ENCODE peak calls at places on chromosomes 3 and 15, in eight cellular contexts. Y is WERI-Rb-1, V is left ventricle myocardium inferior, L is astrocyte, H is Panc1, A is lung, Q is pancreas, B is transverse colon. C is an unnamed sample. For H3K36me3, the result is how much of the 10 kb centered on the place peaks cover.

GRCh38 chr3:112308151-112308911 is 14.3 kb upstream of the SLC9C1 start:
- DNase-seq in Y (peak), V (no peak), L (peak), H (no peak), A (peak), Q (no peak), B (no peak), C (no peak)

GRCh38 chr15:78840661-78841060 is 29.4 kb upstream of the ADAMTS7 start:
- DNase-seq in Y (no peak), V (no peak), L (peak), H (no peak), A (no peak), Q (no peak), B (no peak), C (no peak)

GRCh38 chr3:156187146-156187769 is 66.9 kb downstream of the KCNAB1 start:
- DNase-seq in Y (no peak), V (no peak), L (peak), H (no peak), A (no peak), Q (no peak), B (no peak), C (no peak)

GRCh38 chr15:39589815-39590644 is 9.2 kb downstream of the THBS1 start:
- DNase-seq in Y (no peak), V (no peak), L (no peak), H (no peak), A (no peak), Q (no peak), B (peak), C (no peak)

GRCh38 chr3:136171097-136171542 is 25.0 kb downstream of the MSL2 start:
- DNase-seq in Y (no peak), V (no peak), L (no peak), H (no peak), A (no peak), Q (no peak), B (no peak), C (no peak)

GRCh38 chr3:149892371-149892770 is 78.3 kb downstream of the PFN2 start:
- DNase-seq in Y (no peak), V (no peak), L (no peak), H (no peak), A (no peak), Q (no peak), B (no peak), C (no peak)

GRCh38 chr3:188358787-188359493 is 205.0 kb downstream of the LPP start:
- DNase-seq in Y (no peak), V (no peak), L (no peak), H (no peak), A (no peak), Q (no peak), B (no peak), C (no peak)

GRCh38 chr15:74368121-74368520 is 675 bp upstream of the CYP11A1 start:
- DNase-seq in Y (no peak), V (no peak), L (no peak), H (no peak), A (no peak), Q (no peak), B (no peak), C (no peak)

GRCh38 chr3:169134194-169134593 is 529.3 kb downstream of the MECOM start:
- DNase-seq in Y (no peak), V (no peak), L (no peak), H (no peak), A (no peak), Q (no peak), B (no peak), C (no peak)

GRCh38 chr15:23670970-23671369 is 16.1 kb downstream of the NDN start:
- DNase-seq in Y (no peak), V (no peak), L (no peak), H (no peak), A (no peak), Q (no peak), B (no peak), C (no peak)

GRCh38 chr15:47390208-47390765 is 327.0 kb upstream of the SEMA6D start:
- DNase-seq in Y (no peak), V (no peak), L (no peak), H (no peak), A (no peak), Q (no peak), B (no peak), C (no peak)

GRCh38 chr3:165464736-165465135 is 268.6 kb upstream of the SLITRK3 start:
- DNase-seq in Y (no peak), V (no peak), L (peak), H (no peak), A (no peak), Q (no peak), B (no peak), C (no peak)

GRCh38 chr3:105686324-105686897 is 182.4 kb downstream of the CBLB start:
- DNase-seq in Y (no peak), V (no peak), L (no peak), H (no peak), A (no peak), Q (no peak), B (no peak), C (no peak)

GRCh38 chr3:196138927-196139680 is 57.2 kb upstream of the TFRC start:
- DNase-seq in Y (no peak), V (no peak), L (peak), H (no peak), A (no peak), Q (no peak), B (no peak), C (no peak)

GRCh38 chr3:4356225-4356540 is 53.0 kb downstream of the SETMAR start:
- DNase-seq in Y (no peak), V (no peak), L (no peak), H (no peak), A (no peak), Q (no peak), B (no peak), C (no peak)

GRCh38 chr15:83716605-83717004 is 62.7 kb downstream of the ADAMTSL3 start:
- DNase-seq in Y (no peak), V (no peak), L (no peak), H (no peak), A (no peak), Q (no peak), B (no peak), C (no peak)

GRCh38 chr15:91040851-91041250 is 18.5 kb upstream of the VPS33B start:
- DNase-seq in Y (no peak), V (no peak), L (peak), H (no peak), A (no peak), Q (no peak), B (no peak), C (no peak)

GRCh38 chr3:14829811-14830210 is 11.0 kb downstream of the FGD5 start:
- DNase-seq in Y (no peak), V (no peak), L (no peak), H (no peak), A (no peak), Q (no peak), B (no peak), C (no peak)

GRCh38 chr3:12471228-12471627 is 13.1 kb upstream of the TSEN2 start:
- DNase-seq in Y (no peak), V (no peak), L (no peak), H (peak), A (no peak), Q (no peak), B (peak), C (peak)

GRCh38 chr3:105616374-105616915 is 249.7 kb downstream of the ALCAM start:
- DNase-seq in Y (no peak), V (no peak), L (no peak), H (no peak), A (no peak), Q (no peak), B (no peak), C (no peak)

GRCh38 chr3:191523099-191523498 is 62.1 kb downstream of the PYDC2 start:
- DNase-seq in Y (no peak), V (no peak), L (no peak), H (no peak), A (no peak), Q (no peak), B (no peak), C (no peak)

GRCh38 chr3:123159926-123160635 is 41.7 kb upstream of the SEC22A start:
- DNase-seq in Y (no peak), V (no peak), L (peak), H (no peak), A (no peak), Q (no peak), B (no peak), C (no peak)

GRCh38 chr3:149234671-149235245 is 13.1 kb upstream of the CP start:
- DNase-seq in Y (no peak), V (no peak), L (no peak), H (no peak), A (no peak), Q (no peak), B (no peak), C (no peak)

GRCh38 chr15:22868928-22869327 is 30.5 kb downstream of the NIPA2 start:
- DNase-seq in Y (no peak), V (no peak), L (no peak), H (no peak), A (no peak), Q (no peak), B (no peak), C (no peak)

GRCh38 chr3:102090646-102091045 is 241.3 kb downstream of the NFKBIZ start:
- DNase-seq in Y (no peak), V (no peak), L (peak), H (no peak), A (no peak), Q (no peak), B (no peak), C (no peak)

GRCh38 chr3:50130436-50130835 is 24.7 kb upstream of the SEMA3F start:
- DNase-seq in Y (no peak), V (no peak), L (no peak), H (no peak), A (no peak), Q (peak), B (no peak), C (no peak)

DNA sequence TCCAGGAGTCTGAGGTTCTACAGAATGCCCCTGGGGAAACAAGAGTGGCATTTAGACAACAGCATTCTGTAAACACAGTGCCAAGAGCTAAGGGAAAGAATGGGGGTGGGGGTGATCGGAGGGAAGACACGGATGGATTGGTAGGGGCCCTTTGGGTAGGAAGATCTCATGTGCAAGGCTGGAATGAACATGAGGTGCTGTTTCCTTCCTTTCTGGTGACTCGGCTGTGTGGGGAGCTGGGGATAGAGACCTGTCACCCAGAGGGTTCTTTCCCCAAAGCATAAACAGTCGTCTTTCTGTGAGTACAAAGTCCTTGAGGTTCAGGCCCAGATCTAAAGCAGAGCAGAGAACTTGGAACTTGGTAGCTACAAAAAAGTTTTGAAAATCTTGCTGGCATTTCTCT is 11.7 kb downstream of the TPM1 start:
- DNase-seq in Y (no peak), V (no peak), L (no peak), H (no peak), A (no peak), Q (no peak), B (no peak), C (peak)
- H3K4me3 ChIP-seq in Y (no peak), V (peak), L (no peak), H (peak), A (no peak), Q (no peak), B (no peak), C (no peak)

DNA sequence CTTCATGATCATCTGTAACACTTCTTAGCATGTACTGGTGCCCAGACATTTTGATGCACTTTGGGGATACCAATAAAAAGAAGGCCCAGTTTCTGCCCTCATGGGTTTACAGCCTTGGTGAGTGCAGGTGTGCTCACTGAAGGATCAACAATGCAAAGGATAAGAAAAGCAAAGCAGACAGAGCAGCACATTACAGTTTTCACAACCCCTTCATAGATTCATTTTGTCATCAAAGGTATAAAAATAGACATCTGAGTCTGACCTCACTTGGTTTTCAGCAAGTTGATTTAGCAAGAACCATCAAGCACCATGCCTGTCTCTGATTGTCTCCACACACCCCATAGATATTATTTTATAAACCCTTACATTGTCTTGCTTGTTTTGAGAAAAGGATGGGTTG is 77.6 kb downstream of the BFSP2 start:
- DNase-seq in Y (no peak), V (no peak), L (no peak), H (no peak), A (no peak), Q (no peak), B (no peak), C (no peak)
- TF ChIP-seq CTCF in Y (no peak), V (no peak), L (no peak), H (no peak), A (no peak), Q (no peak), B (no peak), C (no peak)

GRCh38 chr3:48684480-48685143 is 1.1 kb downstream of the NCKIPSD start:
- DNase-seq in Y (peak), V (peak), L (no peak), H (no peak), A (no peak), Q (peak), B (peak), C (no peak)

GRCh38 chr3:48686538-48687219 is 964 bp upstream of the NCKIPSD start:
- DNase-seq in Y (no peak), V (no peak), L (no peak), H (no peak), A (no peak), Q (no peak), B (no peak), C (no peak)

GRCh38 chr3:48685603-48686511 is at the start of gene NCKIPSD:
- DNase-seq in Y (peak), V (peak), L (peak), H (no peak), A (peak), Q (peak), B (peak), C (peak)

GRCh38 chr3:48684054-48684349 is 1.7 kb downstream of the NCKIPSD start:
- DNase-seq in Y (no peak), V (no peak), L (no peak), H (no peak), A (no peak), Q (no peak), B (no peak), C (no peak)

DNA sequence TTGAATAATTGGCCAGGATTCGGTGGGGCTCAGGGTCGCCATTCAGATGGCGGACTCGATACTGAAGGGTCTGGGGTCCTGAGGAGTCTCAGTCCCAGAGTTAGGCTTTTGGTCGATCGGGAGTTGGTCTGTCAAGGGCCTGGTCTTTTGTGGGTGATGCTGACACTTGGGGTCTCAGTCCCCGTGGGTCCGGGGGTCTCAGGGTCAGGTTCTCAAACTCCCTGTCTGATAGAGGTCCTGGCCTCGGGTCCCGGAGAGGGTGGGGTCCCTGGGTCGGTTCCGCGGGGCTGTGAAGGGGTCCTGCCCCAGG is 467 bp downstream of the NCKIPSD start:
- DNase-seq in Y (no peak), V (no peak), L (no peak), H (no peak), A (no peak), Q (no peak), B (no peak), C (no peak)
- H3K36me3 ChIP-seq in Y (half or more), V (half or more), L (under half), H (under half), A (under half), Q (under half), B (under half), C (under half)

GRCh38 chr15:95326689-95327525 is 1003.6 kb upstream of the NR2F2 start:
- DNase-seq in Y (peak), V (no peak), L (no peak), H (no peak), A (no peak), Q (peak), B (no peak), C (no peak)
- H3K4me3 ChIP-seq in Y (no peak), V (peak), L (peak), H (no peak), A (peak), Q (no peak), B (peak), C (peak)

GRCh38 chr3:140216249-140216648 is 281.3 kb downstream of the CLSTN2 start:
- DNase-seq in Y (no peak), V (no peak), L (no peak), H (peak), A (no peak), Q (no peak), B (no peak), C (no peak)
- TF ChIP-seq CTCF in Y (peak), V (peak), L (peak), H (peak), A (no peak), Q (peak), B (no peak), C (no peak)

DNA sequence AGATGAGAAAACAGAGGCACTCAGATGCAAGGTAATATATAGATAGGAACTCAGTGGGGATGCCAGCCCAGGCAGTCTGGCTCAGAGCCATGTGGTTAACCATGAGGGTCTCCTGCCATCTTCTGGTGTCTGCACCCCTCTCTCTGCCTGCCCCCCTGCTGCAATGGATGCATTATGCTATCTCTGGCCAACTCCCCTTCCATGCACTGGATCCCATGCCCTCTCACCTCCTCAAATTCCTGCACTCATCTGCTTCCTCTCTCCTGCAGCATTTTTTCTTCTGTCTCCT is 163.2 kb downstream of the STT3B start:
- DNase-seq in Y (no peak), V (no peak), L (no peak), H (no peak), A (no peak), Q (no peak), B (no peak), C (no peak)
- H3K36me3 ChIP-seq in Y (under half), V (under half), L (under half), H (under half), A (under half), Q (under half), B (under half), C (under half)

GRCh38 chr15:63672775-63673174 is 75.6 kb downstream of the FBXL22 start:
- DNase-seq in Y (no peak), V (no peak), L (no peak), H (no peak), A (no peak), Q (no peak), B (no peak), C (no peak)

GRCh38 chr15:63675263-63675662 is 78.1 kb downstream of the FBXL22 start:
- DNase-seq in Y (no peak), V (no peak), L (no peak), H (no peak), A (no peak), Q (no peak), B (no peak), C (no peak)

GRCh38 chr15:63669074-63669473 is 71.9 kb downstream of the FBXL22 start:
- DNase-seq in Y (no peak), V (no peak), L (no peak), H (no peak), A (no peak), Q (no peak), B (no peak), C (no peak)

GRCh38 chr15:63668601-63669000 is 71.4 kb downstream of the FBXL22 start:
- DNase-seq in Y (no peak), V (no peak), L (no peak), H (no peak), A (no peak), Q (no peak), B (no peak), C (no peak)

GRCh38 chr15:63672369-63672768 is 75.2 kb downstream of the FBXL22 start:
- DNase-seq in Y (no peak), V (no peak), L (no peak), H (no peak), A (no peak), Q (no peak), B (no peak), C (no peak)
- H3K4me3 ChIP-seq in Y (no peak), V (no peak), L (no peak), H (no peak), A (no peak), Q (no peak), B (no peak), C (no peak)

DNA sequence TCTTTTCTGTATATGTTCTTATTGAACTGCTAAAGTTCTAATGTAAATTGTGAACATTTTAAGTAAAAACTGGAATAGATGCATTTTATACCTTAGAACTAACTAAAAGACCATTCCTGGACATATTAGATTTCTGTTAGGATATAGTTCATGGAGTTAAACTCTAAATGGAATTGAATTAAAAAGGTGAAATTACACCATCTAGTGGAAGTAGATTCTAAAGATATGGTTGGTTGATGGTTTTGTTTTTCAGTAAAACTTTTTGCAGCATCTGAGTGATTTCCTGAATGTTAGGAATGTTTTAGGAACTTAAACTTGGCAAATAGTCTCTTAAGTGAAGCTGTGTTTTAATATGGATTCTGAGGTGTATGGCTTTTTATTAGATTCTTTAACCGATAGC is 96.8 kb downstream of the SLMAP start:
- DNase-seq in Y (no peak), V (no peak), L (peak), H (no peak), A (no peak), Q (no peak), B (no peak), C (no peak)
- TF ChIP-seq CTCF in Y (no peak), V (peak), L (peak), H (no peak), A (no peak), Q (no peak), B (peak), C (no peak)

GRCh38 chr3:57570878-57571277 is 14.8 kb downstream of the PDE12 start:
- DNase-seq in Y (no peak), V (no peak), L (no peak), H (no peak), A (no peak), Q (no peak), B (no peak), C (no peak)

GRCh38 chr3:57572096-57572495 is 16.0 kb downstream of the PDE12 start:
- DNase-seq in Y (no peak), V (no peak), L (no peak), H (no peak), A (no peak), Q (no peak), B (no peak), C (no peak)

DNA sequence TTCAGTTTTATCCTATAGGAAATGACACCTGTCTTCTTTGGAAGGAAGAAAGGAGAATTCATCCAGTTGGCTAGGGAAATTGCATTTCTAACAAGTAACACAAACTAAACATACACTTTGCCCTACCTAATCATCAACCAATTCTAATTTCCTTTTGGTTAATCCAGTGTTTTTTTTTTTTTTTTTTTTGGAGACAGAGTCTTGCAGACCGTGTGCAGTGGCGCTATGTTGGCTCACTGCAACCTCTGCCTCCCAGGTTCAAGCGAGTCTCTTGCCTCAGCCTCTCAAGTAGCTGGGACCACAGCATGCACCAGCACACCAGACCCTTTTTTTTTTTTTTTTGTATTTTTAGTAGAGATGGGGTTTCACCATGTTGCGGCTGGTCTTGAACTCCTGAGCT is 14.0 kb downstream of the PDE12 start:
- DNase-seq in Y (no peak), V (no peak), L (no peak), H (no peak), A (no peak), Q (no peak), B (no peak), C (no peak)
- H3K36me3 ChIP-seq in Y (half or more), V (half or more), L (half or more), H (under half), A (under half), Q (under half), B (under half), C (under half)